ENCODE peak calls at places on chromosomes 1 and 21, in nine cellular contexts. C, U, T, I, G, N, Z, B and H are unnamed samples.

GRCh38 chr1:169312084-169312954 is 55.3 kb downstream of the NME7 start:
- DNase-seq in G (peak; percentile 96), B (no peak), N (no peak), C (peak; percentile 99), I (no peak), Z (no peak), U (peak; percentile 97), T (no peak), H (peak; percentile 87)

GRCh38 chr1:6899621-6900020 is 114.4 kb downstream of the CAMTA1 start:
- DNase-seq in T (no peak), B (no peak), N (no peak), U (no peak), G (no peak), C (no peak), Z (no peak), I (no peak), H (no peak)

GRCh38 chr1:243287128-243287470 is 31.3 kb downstream of the SDCCAG8 start:
- DNase-seq in T (no peak), U (no peak), Z (no peak), G (no peak), N (no peak), C (peak; percentile 70), B (no peak), I (no peak), H (no peak)

GRCh38 chr21:38925923-38926322 is 120.2 kb downstream of the ETS2 start:
- DNase-seq in Z (no peak), I (peak; percentile 72), T (peak; percentile 81), N (peak; percentile 84), G (no peak), B (no peak), U (peak; percentile 87), C (peak; percentile 95), H (peak; percentile 65)

GRCh38 chr1:65277605-65278343 is 31.6 kb upstream of the DNAJC6 start:
- DNase-seq in G (no peak), I (no peak), U (no peak), N (no peak), T (no peak), C (no peak), B (no peak), Z (no peak), H (no peak)

GRCh38 chr1:175118375-175118774 is 50.7 kb downstream of the TNN start:
- DNase-seq in U (no peak), T (no peak), Z (no peak), G (no peak), B (no peak), C (no peak), I (no peak), N (no peak), H (no peak)

GRCh38 chr1:30982937-30983336 is 74.4 kb upstream of the SDC3 start:
- DNase-seq in B (peak; percentile 26), N (no peak), U (no peak), G (no peak), T (no peak), Z (no peak), C (no peak), I (peak; percentile 43), H (no peak)

GRCh38 chr1:247639381-247639981 is 34.1 kb downstream of the OR2G3 start:
- DNase-seq in Z (peak; percentile 94), B (peak; percentile 41), T (peak; percentile 47), U (peak; percentile 96), G (peak; percentile 7), C (peak; percentile 3), I (peak; percentile 31), N (peak; percentile 70), H (no peak)

GRCh38 chr1:44034423-44034822 is 3.2 kb upstream of the SLC6A9 start:
- DNase-seq in C (no peak), G (no peak), I (no peak), B (no peak), U (no peak), N (no peak), T (no peak), Z (no peak), H (no peak)

GRCh38 chr1:212467843-212468482 is 35.2 kb downstream of the NENF start:
- DNase-seq in I (no peak), T (no peak), C (no peak), U (peak; percentile 33), Z (no peak), B (no peak), G (no peak), N (no peak), H (no peak)

GRCh38 chr21:32889596-32889995 is 118.0 kb upstream of the PAXBP1 start:
- DNase-seq in Z (no peak), C (peak; percentile 44), I (no peak), N (no peak), G (no peak), B (no peak), U (no peak), T (no peak), H (no peak)

GRCh38 chr1:3880429-3881190 is 19.5 kb downstream of the C1orf174 start:
- DNase-seq in U (no peak), B (no peak), T (no peak), G (no peak), C (no peak), I (no peak), Z (no peak), N (peak; percentile 14), H (no peak)

GRCh38 chr1:110203021-110203661 is 7.0 kb upstream of the KCNC4 start:
- DNase-seq in Z (peak; percentile 78), U (peak; percentile 94), G (no peak), C (peak; percentile 30), I (peak; percentile 63), N (no peak), T (peak; percentile 34), B (peak; percentile 38), H (peak; percentile 46)

GRCh38 chr1:154819628-154820590 is 50.2 kb downstream of the KCNN3 start:
- DNase-seq in N (no peak), I (no peak), Z (peak; percentile 72), B (peak; percentile 35), T (no peak), C (no peak), U (peak; percentile 48), G (no peak), H (no peak)

GRCh38 chr1:35655196-35655595 is 13.9 kb upstream of the PSMB2 start:
- DNase-seq in Z (no peak), I (no peak), B (no peak), G (no peak), C (no peak), T (no peak), U (no peak), N (no peak), H (no peak)

GRCh38 chr1:21913763-21914162 is 23.3 kb downstream of the HSPG2 start:
- DNase-seq in N (no peak), C (no peak), Z (no peak), U (no peak), B (no peak), T (no peak), G (no peak), I (no peak), H (no peak)

DNA sequence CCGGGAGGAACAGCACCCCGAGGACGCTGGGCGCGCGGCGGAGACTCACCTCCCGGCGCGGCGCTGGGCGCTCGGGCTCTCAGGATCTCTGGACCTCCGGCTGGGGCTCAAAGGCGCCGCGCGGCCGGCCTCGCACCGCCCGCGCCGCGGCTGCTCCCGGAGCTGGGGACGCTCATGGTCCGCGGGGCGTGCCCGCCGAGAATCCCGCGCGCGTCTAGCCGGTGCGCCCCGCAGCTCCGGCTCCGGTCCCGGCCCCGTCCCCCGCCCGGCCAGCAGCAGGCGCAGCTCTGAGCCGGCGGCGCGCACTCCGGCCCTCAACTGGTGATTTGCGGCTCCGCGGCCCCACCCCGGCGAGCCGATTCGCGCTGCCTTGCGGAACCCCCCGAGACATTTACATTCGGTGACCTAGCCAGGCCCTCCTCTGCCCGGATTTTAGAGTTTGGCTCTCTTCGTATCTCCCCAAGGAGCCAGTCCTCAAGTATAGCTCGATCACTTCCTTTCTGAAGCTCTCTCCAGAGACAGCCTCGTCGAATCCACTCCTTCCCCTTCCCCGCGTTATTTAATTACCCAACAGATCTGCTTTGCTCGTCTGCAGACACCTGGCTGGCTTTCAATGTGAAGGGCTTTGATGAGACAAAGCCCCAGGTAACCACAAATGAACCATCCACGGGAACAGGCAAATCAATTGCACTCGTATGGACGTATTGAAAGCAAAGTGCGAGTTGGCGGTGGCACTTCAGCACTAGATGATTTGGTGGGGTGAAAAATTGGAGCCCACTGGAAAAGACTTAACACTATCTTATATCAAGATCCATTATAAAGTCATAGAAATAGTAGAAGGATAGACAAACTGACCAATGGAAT is at the start of gene BCAR3:
- DNase-seq in T (peak; percentile 57), B (peak; percentile 84), U (peak; percentile 80), C (peak; percentile 67), N (peak; percentile 78), G (no peak), Z (peak; percentile 87), I (no peak), H (no peak)
- TF ChIP-seq CTCF in T (no peak), B (no peak), U (peak; percentile 19), C (no peak), N (peak; percentile 34), G (no peak), Z (peak; percentile 28), I (no peak), H (no peak)

GRCh38 chr1:202644219-202645096 is 65.8 kb downstream of the SYT2 start:
- DNase-seq in Z (peak; percentile 50), G (no peak), C (no peak), U (no peak), B (no peak), I (no peak), N (no peak), T (no peak), H (no peak)
- H3K4me3 ChIP-seq in Z (peak overlapping the region; percentile 95), G (no peak overlapping the region), C (no peak overlapping the region), U (no peak overlapping the region), B (no peak overlapping the region), I (no peak overlapping the region), N (no peak overlapping the region), T (no peak overlapping the region), H (no peak overlapping the region)

DNA sequence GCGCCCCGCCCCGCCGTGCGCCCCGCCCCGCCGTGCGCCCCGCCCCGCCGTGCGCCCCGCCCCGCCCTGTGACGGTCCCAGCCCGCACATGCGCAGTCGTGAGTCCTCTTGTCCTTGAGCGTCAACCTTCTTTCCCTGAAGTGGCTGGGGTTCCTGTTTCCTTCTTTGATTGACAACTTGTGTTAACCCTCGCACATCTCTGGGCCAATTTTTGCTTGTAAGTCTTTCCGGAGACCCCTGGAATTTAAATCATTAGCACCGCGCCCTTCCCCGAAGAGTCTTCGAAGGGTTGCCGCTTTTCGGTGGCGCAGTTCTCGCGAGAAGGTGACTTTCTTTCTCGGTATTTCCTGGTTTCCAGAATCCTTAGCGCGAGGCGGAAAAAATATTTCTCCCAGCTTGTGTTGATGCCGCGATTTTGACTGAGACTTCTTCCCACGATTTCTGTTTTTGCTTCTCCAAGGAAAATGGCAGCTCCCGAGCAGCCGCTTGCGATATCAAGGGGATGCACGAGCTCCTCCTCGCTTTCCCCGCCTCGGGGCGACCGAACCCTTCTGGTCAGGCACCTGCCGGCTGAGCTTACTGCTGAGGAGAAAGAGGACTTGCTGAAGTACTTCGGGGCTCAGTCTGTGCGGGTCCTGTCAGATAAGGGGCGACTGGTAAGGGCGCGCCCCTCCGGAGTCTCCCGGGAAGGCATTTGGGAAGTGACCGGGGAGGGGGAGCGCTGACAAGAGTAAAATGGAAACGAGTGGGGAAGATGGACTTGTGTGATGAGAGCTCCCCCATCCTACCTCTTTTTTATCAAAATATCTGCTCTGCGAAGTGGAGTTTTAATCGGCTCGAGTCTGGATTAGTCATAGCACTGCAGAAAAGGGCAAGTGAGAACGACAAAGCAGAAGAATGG is at the start of gene RNPC3:
- DNase-seq in G (peak; percentile 74), C (peak; percentile 77), T (peak; percentile 84), Z (peak; percentile 87), U (peak; percentile 88), I (peak; percentile 87), B (peak; percentile 85), N (peak; percentile 88), H (peak; percentile 79)
- TF ChIP-seq CTCF in G (no peak), C (no peak), T (no peak), Z (no peak), U (no peak), I (no peak), B (peak; percentile 16), N (no peak), H (no peak)

GRCh38 chr1:47808612-47809011 is 188.6 kb downstream of the TRABD2B start:
- DNase-seq in U (no peak), I (no peak), T (no peak), G (no peak), B (no peak), N (no peak), Z (no peak), C (no peak), H (no peak)
- H3K4me3 ChIP-seq in U (no peak overlapping the region), I (no peak overlapping the region), T (no peak overlapping the region), G (no peak overlapping the region), B (no peak overlapping the region), N (no peak overlapping the region), Z (no peak overlapping the region), C (no peak overlapping the region), H (no peak overlapping the region)